ENCODE peak calls at places on chromosomes 11 and 22, in four cellular contexts. R, B, H and U are unnamed samples.

GRCh38 chr22:48101704-48102103 is 1339.3 kb downstream of the TBC1D22A start:
- DNase-seq in B (no peak), H (no peak), R (no peak), U (no peak)

GRCh38 chr11:13210424-13210823 is 67.2 kb upstream of the BMAL1 start:
- DNase-seq in R (peak; percentile 62), B (peak; percentile 72), H (peak; percentile 57), U (peak; percentile 16)

GRCh38 chr11:8382436-8383053 is 118.9 kb upstream of the LMO1 start:
- DNase-seq in R (no peak), H (no peak), B (no peak), U (no peak)

GRCh38 chr11:123653997-123654565 is 343 bp downstream of the SCN3B start:
- DNase-seq in R (peak; percentile 64), H (no peak), B (peak; percentile 35), U (peak; percentile 64)

GRCh38 chr11:62705880-62706831 is 1.1 kb downstream of the BSCL2 start:
- DNase-seq in H (peak; percentile 83), B (peak; percentile 87), R (peak; percentile 96), U (peak; percentile 93)

GRCh38 chr11:2931771-2932738 is 2.8 kb upstream of the PHLDA2 start:
- DNase-seq in R (no peak), H (no peak), B (no peak), U (no peak)

GRCh38 chr11:44574620-44575287 is 9.3 kb downstream of the CD82 start:
- DNase-seq in H (no peak), B (no peak), R (no peak), U (no peak)

GRCh38 chr11:121250843-121251242 is 41.7 kb upstream of the SC5D start:
- DNase-seq in B (no peak), R (no peak), H (no peak), U (no peak)

GRCh38 chr11:11988099-11988651 is 20.3 kb downstream of the DKK3 start:
- DNase-seq in R (no peak), B (no peak), H (no peak), U (no peak)

GRCh38 chr11:15651782-15652181 is 537.1 kb downstream of the INSC start:
- DNase-seq in B (no peak), R (no peak), H (no peak), U (no peak)

GRCh38 chr11:34674038-34674437 is 53.1 kb downstream of the EHF start:
- DNase-seq in H (no peak), B (no peak), R (no peak), U (no peak)
- TF ChIP-seq HMGXB4 in H (no peak), B (no peak), R (no peak), U (no peak)

DNA sequence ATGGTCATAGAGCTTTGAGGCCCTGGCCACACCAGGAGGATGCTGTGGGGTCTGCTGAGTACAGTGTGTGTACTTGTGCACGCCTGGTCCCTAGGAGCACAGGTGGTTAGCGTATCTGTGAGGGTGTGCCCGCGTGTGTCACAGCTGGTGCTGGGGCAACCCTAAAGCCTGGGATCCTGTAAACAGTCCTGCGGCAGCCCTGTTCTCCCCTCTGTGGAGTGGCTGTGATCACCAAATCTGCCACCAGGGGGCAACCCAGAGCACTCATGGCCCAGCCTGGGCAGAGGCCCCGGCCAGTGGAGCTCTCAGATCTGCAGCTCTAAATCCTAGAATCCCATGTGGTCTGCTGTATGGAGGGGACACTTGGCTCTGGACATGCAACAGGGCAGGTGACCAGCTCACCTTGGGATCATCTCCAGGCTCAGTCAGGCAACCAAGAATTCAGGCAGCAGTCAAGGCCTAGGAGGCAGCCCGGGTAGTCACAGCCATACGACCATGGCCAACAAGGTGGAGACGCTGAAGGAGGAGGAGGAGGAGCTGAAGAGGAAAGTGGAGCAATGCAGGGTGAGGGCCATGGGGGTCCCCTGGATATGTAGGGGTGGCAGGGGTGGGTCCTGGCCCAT is 3.9 kb downstream of the SH3BP1 start:
- DNase-seq in R (peak; percentile 93), B (peak; percentile 78), H (no peak), U (peak; percentile 58)
- TF ChIP-seq HMGXB4 in R (no peak), B (no peak), H (peak; percentile 21), U (no peak)

GRCh38 chr11:66543263-66544107 is 2.4 kb downstream of the ZDHHC24 start:
- DNase-seq in H (no peak), B (no peak), R (peak; percentile 49), U (no peak)
- TF ChIP-seq HMGXB4 in H (no peak), B (no peak), R (no peak), U (no peak)

GRCh38 chr11:36702330-36703054 is 104.5 kb upstream of the RAG2 start:
- DNase-seq in B (peak; percentile 73), H (peak; percentile 63), R (no peak), U (peak; percentile 44)

GRCh38 chr11:36693139-36693845 is 95.3 kb upstream of the RAG2 start:
- DNase-seq in H (no peak), R (no peak), B (no peak), U (no peak)

GRCh38 chr11:36703055-36703404 is 105.0 kb upstream of the RAG2 start:
- DNase-seq in R (no peak), H (no peak), B (no peak), U (no peak)

GRCh38 chr11:36699271-36699670 is 101.2 kb upstream of the RAG2 start:
- DNase-seq in H (no peak), R (no peak), B (no peak), U (no peak)
- TF ChIP-seq HMGXB4 in H (no peak), R (no peak), B (no peak), U (no peak)

GRCh38 chr22:43005106-43005505 is 9.8 kb downstream of the PACSIN2 start:
- DNase-seq in H (no peak), R (no peak), B (no peak), U (no peak)

GRCh38 chr22:43004362-43005035 is 10.4 kb downstream of the PACSIN2 start:
- DNase-seq in B (no peak), R (no peak), H (peak; percentile 58), U (no peak)

GRCh38 chr22:43000441-43001175 is 14.3 kb downstream of the PACSIN2 start:
- DNase-seq in B (no peak), H (no peak), R (no peak), U (no peak)

GRCh38 chr22:43002198-43002577 is 12.8 kb downstream of the PACSIN2 start:
- DNase-seq in R (no peak), B (no peak), H (no peak), U (no peak)

DNA sequence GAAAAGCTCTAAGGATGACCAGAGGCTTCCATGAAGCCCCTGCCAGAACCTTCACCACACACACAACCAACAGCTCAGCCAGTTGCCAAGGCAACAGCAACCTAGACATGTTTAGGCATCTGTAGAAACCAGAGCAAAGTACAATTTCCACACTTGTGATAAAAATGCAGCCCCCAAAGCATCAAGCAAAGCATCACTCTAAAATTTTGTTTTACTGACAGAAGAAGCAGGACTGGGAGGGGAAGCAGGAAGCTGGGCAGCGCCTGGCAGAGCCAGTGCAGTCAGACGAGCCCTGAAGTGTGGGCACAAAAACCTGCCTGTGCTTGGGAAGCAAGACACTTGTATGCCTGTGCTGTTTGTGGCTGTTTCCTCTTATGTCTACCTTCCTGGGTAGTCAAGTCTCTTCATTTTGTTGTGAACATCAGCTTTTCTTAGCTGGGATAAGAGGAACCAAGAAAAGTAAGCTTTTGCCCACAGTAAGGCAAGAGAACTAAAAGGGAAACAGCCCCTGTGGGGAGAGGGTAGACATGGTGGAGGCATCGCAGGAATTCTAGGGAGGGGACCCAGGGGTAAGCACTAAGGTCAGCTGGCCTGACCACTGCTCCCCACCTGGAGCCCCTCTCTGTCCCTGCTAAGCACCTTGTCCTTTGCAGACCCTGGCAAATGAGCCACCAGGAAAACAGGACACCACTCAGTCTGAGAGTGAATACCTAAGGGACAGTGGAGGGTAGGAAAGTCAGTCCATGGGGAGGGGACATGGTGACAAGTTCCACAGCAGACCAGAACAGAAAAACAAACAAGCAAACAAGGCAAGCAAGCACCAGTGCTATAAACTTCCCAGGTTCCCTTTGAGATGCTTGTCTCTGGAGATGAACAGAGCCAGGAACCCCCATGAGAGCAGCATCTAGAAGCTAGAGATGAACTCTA is 13.4 kb downstream of the PACSIN2 start:
- DNase-seq in R (no peak), B (no peak), H (peak; percentile 54), U (no peak)
- TF ChIP-seq HMGXB4 in R (no peak), B (no peak), H (no peak), U (no peak)

GRCh38 chr11:47656284-47656915 is 14.0 kb upstream of the MTCH2 start:
- DNase-seq in R (no peak), B (no peak), H (no peak), U (no peak)
- TF ChIP-seq HMGXB4 in R (no peak), B (no peak), H (no peak), U (no peak)

GRCh38 chr11:108751444-108751843 is 86.6 kb downstream of the DDX10 start:
- DNase-seq in R (no peak), B (no peak), H (no peak), U (no peak)
- TF ChIP-seq HMGXB4 in R (no peak), B (no peak), H (no peak), U (no peak)

GRCh38 chr22:24060375-24060788 is 49.3 kb downstream of the CABIN1 start:
- DNase-seq in R (no peak), H (no peak), B (no peak), U (no peak)

GRCh38 chr22:24059793-24060192 is 48.7 kb downstream of the CABIN1 start:
- DNase-seq in H (no peak), R (no peak), B (no peak), U (no peak)

GRCh38 chr22:24061124-24061684 is 50.1 kb downstream of the CABIN1 start:
- DNase-seq in R (no peak), H (no peak), B (no peak), U (no peak)

GRCh38 chr22:24055283-24055682 is 44.2 kb downstream of the CABIN1 start:
- DNase-seq in B (no peak), H (no peak), R (no peak), U (no peak)

DNA sequence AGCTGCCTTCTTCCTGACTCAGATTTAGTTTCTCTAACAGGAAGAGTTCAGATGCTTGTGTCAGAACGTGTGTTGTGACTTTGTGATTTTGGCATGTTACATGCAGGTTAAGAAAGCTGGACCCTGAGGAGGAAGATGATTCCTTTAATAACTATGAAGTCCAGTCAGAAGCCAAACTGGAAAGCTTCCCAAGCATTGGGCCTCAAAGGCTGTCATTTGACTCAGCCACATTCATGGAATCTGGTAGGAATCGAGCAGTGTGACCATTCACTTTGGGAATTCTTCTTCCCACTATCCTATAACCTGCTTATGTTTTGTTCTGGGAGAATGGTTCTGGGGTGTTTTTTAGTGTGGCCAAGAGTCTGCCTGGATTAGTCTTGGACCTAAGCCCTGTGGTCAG is 48.0 kb downstream of the CABIN1 start:
- DNase-seq in H (no peak), B (no peak), R (no peak), U (no peak)
- TF ChIP-seq HMGXB4 in H (no peak), B (no peak), R (no peak), U (no peak)

GRCh38 chr11:130485983-130486970 is 37.8 kb downstream of the ADAMTS15 start:
- DNase-seq in H (no peak), B (no peak), R (no peak), U (no peak)
- TF ChIP-seq HMGXB4 in H (no peak), B (no peak), R (no peak), U (no peak)